ENCODE peak calls at places on chromosomes 5 and 9, in seven cellular contexts. One of them, this sample, is unnamed.

GRCh38 chr9:106880081-106880480 is 17.1 kb downstream of the ZNF462 start:
- DNase-seq in A549: no peak
- DNase-seq in Peyer's patch: no peak
- DNase-seq in breast epithelium: no peak
- DNase-seq in heart left ventricle: no peak
- DNase-seq in uterus: no peak
- DNase-seq in transverse colon: no peak
- DNase-seq in this sample: no peak

GRCh38 chr9:131815971-131816873 is 76.3 kb upstream of the RAPGEF1 start:
- DNase-seq in breast epithelium: no peak
- DNase-seq in transverse colon: no peak
- DNase-seq in uterus: no peak
- DNase-seq in Peyer's patch: no peak
- DNase-seq in A549: no peak
- DNase-seq in heart left ventricle: no peak
- DNase-seq in this sample: no peak

GRCh38 chr5:41346609-41347008 is 133.3 kb upstream of the C6 start:
- DNase-seq in breast epithelium: no peak
- DNase-seq in A549: no peak
- DNase-seq in Peyer's patch: no peak
- DNase-seq in uterus: no peak
- DNase-seq in transverse colon: no peak
- DNase-seq in heart left ventricle: no peak
- DNase-seq in this sample: no peak

GRCh38 chr5:19891658-19892057 is 96.3 kb downstream of the CDH18 start:
- DNase-seq in A549: no peak
- DNase-seq in breast epithelium: no peak
- DNase-seq in transverse colon: no peak
- DNase-seq in heart left ventricle: no peak
- DNase-seq in uterus: no peak
- DNase-seq in Peyer's patch: no peak
- DNase-seq in this sample: no peak

GRCh38 chr5:40568548-40568947 is 111.2 kb upstream of the PTGER4 start:
- DNase-seq in Peyer's patch: no peak
- DNase-seq in heart left ventricle: no peak
- DNase-seq in transverse colon: no peak
- DNase-seq in uterus: no peak
- DNase-seq in A549: no peak
- DNase-seq in breast epithelium: no peak
- DNase-seq in this sample: no peak

GRCh38 chr9:120916573-120916972 is 10.0 kb downstream of the TRAF1 start:
- DNase-seq in A549: no peak
- DNase-seq in heart left ventricle: no peak
- DNase-seq in uterus: peak; percentile 83
- DNase-seq in breast epithelium: peak; percentile 86
- DNase-seq in transverse colon: no peak
- DNase-seq in Peyer's patch: no peak
- DNase-seq in this sample: peak; percentile 77

GRCh38 chr9:91033802-91034201 is 232.2 kb downstream of the SYK start:
- DNase-seq in A549: no peak
- DNase-seq in transverse colon: peak; percentile 50
- DNase-seq in uterus: no peak
- DNase-seq in breast epithelium: no peak
- DNase-seq in Peyer's patch: peak; percentile 60
- DNase-seq in heart left ventricle: no peak
- DNase-seq in this sample: no peak

GRCh38 chr5:147189109-147189424 is 45.8 kb upstream of the STK32A start:
- DNase-seq in A549: no peak
- DNase-seq in transverse colon: no peak
- DNase-seq in uterus: no peak
- DNase-seq in breast epithelium: no peak
- DNase-seq in Peyer's patch: no peak
- DNase-seq in heart left ventricle: no peak
- DNase-seq in this sample: no peak

GRCh38 chr5:34500236-34500836 is 155.8 kb upstream of the RAI14 start:
- DNase-seq in uterus: no peak
- DNase-seq in transverse colon: no peak
- DNase-seq in Peyer's patch: no peak
- DNase-seq in A549: no peak
- DNase-seq in breast epithelium: no peak
- DNase-seq in heart left ventricle: no peak
- DNase-seq in this sample: no peak

GRCh38 chr5:7902201-7902600 is 33.3 kb downstream of the MTRR start:
- DNase-seq in heart left ventricle: no peak
- DNase-seq in Peyer's patch: no peak
- DNase-seq in A549: no peak
- DNase-seq in breast epithelium: no peak
- DNase-seq in uterus: no peak
- DNase-seq in transverse colon: no peak
- DNase-seq in this sample: no peak

GRCh38 chr5:57302164-57302563 is 128.3 kb downstream of the GPBP1 start:
- DNase-seq in heart left ventricle: no peak
- DNase-seq in transverse colon: peak; percentile 64
- DNase-seq in Peyer's patch: no peak
- DNase-seq in A549: no peak
- DNase-seq in breast epithelium: no peak
- DNase-seq in uterus: no peak
- DNase-seq in this sample: peak; percentile 27

GRCh38 chr5:168342151-168342825 is 50.8 kb downstream of the WWC1 start:
- DNase-seq in transverse colon: no peak
- DNase-seq in A549: no peak
- DNase-seq in heart left ventricle: no peak
- DNase-seq in breast epithelium: no peak
- DNase-seq in uterus: no peak
- DNase-seq in Peyer's patch: no peak
- DNase-seq in this sample: no peak

GRCh38 chr5:139660916-139661814 is 13.0 kb downstream of the CXXC5 start:
- DNase-seq in Peyer's patch: no peak
- DNase-seq in heart left ventricle: peak; percentile 83
- DNase-seq in uterus: peak; percentile 90
- DNase-seq in A549: no peak
- DNase-seq in breast epithelium: peak; percentile 83
- DNase-seq in transverse colon: peak; percentile 76
- DNase-seq in this sample: peak; percentile 96

GRCh38 chr5:53987091-53987490 is 323.3 kb downstream of the ARL15 start:
- DNase-seq in breast epithelium: no peak
- DNase-seq in Peyer's patch: no peak
- DNase-seq in A549: no peak
- DNase-seq in heart left ventricle: no peak
- DNase-seq in uterus: no peak
- DNase-seq in transverse colon: no peak
- DNase-seq in this sample: no peak
- TF ChIP-seq POLR2A in breast epithelium: no peak
- TF ChIP-seq POLR2A in Peyer's patch: no peak
- TF ChIP-seq POLR2A in A549: no peak
- TF ChIP-seq POLR2A in heart left ventricle: no peak
- TF ChIP-seq POLR2A in uterus: no peak
- TF ChIP-seq POLR2A in transverse colon: no peak
- TF ChIP-seq POLR2A in this sample: no peak

DNA sequence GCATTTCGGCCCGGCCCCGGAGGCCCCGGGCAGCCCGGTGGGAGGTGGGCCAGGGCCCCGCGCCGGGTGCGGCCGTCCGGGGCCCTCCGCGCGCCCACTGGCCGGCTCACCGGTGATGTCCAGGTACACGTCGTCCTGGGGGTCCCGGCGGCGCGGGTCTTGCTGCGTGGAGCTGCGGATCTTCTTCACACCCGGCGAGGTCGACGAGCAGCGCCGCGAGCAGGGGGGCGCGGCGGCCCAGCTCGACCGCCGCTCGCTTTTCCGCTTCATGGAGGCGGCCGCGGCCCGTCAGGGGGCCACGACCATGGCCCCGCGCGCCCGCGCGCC is 571 bp downstream of the CDC14B start:
- DNase-seq in A549: no peak
- DNase-seq in Peyer's patch: no peak
- DNase-seq in uterus: no peak
- DNase-seq in breast epithelium: no peak
- DNase-seq in transverse colon: no peak
- DNase-seq in heart left ventricle: peak; percentile 16
- DNase-seq in this sample: no peak
- H3K4me3 ChIP-seq in A549: peak overlapping the region; percentile 98
- H3K4me3 ChIP-seq in Peyer's patch: peak overlapping the region; percentile 85
- H3K4me3 ChIP-seq in uterus: peak overlapping the region; percentile 34
- H3K4me3 ChIP-seq in breast epithelium: peak overlapping the region; percentile 62
- H3K4me3 ChIP-seq in transverse colon: peak overlapping the region; percentile 78
- H3K4me3 ChIP-seq in heart left ventricle: peak overlapping the region; percentile 57
- H3K4me3 ChIP-seq in this sample: no peak overlapping the region

GRCh38 chr9:95459867-95460626 is 56.7 kb downstream of the PTCH1 start:
- DNase-seq in transverse colon: no peak
- DNase-seq in A549: no peak
- DNase-seq in heart left ventricle: no peak
- DNase-seq in breast epithelium: no peak
- DNase-seq in uterus: no peak
- DNase-seq in Peyer's patch: no peak
- DNase-seq in this sample: no peak
- H3K27ac ChIP-seq in transverse colon: peak overlapping the region; percentile 72
- H3K27ac ChIP-seq in A549: no peak overlapping the region
- H3K27ac ChIP-seq in heart left ventricle: no peak overlapping the region
- H3K27ac ChIP-seq in breast epithelium: no peak overlapping the region
- H3K27ac ChIP-seq in uterus: no peak overlapping the region
- H3K27ac ChIP-seq in Peyer's patch: no peak overlapping the region
- H3K27ac ChIP-seq in this sample: no peak overlapping the region

DNA sequence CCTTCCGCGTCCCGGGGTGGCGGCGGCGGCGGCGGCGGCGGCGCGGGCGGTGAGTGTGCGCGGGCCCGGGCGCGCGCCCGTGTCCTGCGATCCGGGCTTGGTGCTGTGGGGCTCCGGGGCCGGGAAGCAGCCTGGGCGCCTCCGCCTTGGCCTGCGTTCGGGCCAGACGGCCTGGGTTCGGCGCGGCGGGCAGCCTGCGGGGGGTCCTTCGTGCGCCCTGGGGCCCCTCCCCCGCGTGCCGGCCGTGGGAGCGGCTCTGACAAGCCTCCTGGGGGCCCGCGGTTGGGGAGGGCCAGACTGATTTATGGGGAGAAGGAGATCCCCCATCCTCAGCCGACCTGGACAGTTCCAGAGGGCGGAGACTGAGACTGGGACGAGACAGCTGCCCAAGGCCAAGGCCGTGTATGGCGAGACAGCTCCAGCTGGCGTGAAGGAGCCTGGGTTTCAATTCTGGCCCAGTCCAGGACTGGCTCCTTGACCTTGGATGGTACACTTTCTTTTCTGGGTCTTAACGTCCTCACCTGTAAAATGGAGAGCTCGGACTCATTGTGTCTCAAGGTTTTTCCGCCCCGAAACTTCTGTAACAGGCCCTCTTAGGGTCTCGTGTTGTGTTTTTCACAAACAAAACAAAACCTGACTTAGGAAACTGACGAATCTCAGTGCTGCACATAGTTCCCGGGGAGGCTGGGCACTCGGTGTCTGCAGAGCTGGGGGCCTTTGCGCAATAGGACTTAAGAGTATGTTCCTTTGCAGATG is 603 bp downstream of the TMEM268 start:
- DNase-seq in transverse colon: peak; percentile 65
- DNase-seq in A549: peak; percentile 50
- DNase-seq in Peyer's patch: peak; percentile 80
- DNase-seq in breast epithelium: no peak
- DNase-seq in heart left ventricle: peak; percentile 51
- DNase-seq in uterus: peak; percentile 76
- DNase-seq in this sample: peak; percentile 70
- TF ChIP-seq POLR2A in transverse colon: no peak
- TF ChIP-seq POLR2A in A549: no peak
- TF ChIP-seq POLR2A in Peyer's patch: peak; percentile 22
- TF ChIP-seq POLR2A in breast epithelium: no peak
- TF ChIP-seq POLR2A in heart left ventricle: no peak
- TF ChIP-seq POLR2A in uterus: no peak
- TF ChIP-seq POLR2A in this sample: no peak

DNA sequence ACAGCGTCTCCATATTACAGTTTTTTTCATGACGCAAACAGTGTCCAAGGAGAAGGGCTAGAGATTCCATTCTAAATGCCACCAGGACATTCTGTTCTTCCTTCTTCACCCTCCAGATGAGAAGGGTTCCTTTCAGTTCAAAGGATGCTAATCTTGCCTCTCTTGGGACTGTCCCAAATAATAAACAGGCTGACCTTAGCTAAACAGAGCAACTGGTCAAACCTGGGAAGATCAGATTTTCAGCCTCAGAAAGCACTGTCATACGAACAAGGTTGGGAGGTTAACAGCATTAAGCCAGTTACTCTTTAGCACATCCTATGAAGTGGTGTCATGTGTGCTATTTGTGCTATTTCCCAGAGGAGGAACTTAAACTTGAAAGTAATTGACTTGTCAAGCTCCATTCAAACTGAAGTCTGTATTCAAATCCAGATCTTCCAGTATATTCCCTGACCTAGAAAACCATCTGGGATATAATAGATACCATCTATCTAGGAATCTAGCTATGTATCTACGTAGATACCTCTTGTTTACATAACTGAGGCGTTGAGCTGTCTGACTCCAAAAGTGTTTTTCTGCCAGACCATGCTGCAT is 125.5 kb downstream of the LPAR1 start:
- DNase-seq in transverse colon: no peak
- DNase-seq in Peyer's patch: no peak
- DNase-seq in uterus: no peak
- DNase-seq in heart left ventricle: no peak
- DNase-seq in breast epithelium: no peak
- DNase-seq in A549: no peak
- DNase-seq in this sample: no peak
- H3K4me3 ChIP-seq in transverse colon: no peak overlapping the region
- H3K4me3 ChIP-seq in Peyer's patch: no peak overlapping the region
- H3K4me3 ChIP-seq in uterus: no peak overlapping the region
- H3K4me3 ChIP-seq in heart left ventricle: no peak overlapping the region
- H3K4me3 ChIP-seq in breast epithelium: no peak overlapping the region
- H3K4me3 ChIP-seq in A549: peak overlapping the region; percentile 20
- H3K4me3 ChIP-seq in this sample: no peak overlapping the region

This sample was measured in adrenal gland.